ENCODE peak calls at places on chromosomes 12 and 14, in six cellular contexts. L, Q, A, I, G and B are unnamed samples.

GRCh38 chr12:69779928-69780327 is 41.3 kb downstream of the RAB3IP start:
- DNase-seq in L (peak; percentile 84), Q (peak; percentile 15), A (peak; percentile 79), I (peak; percentile 27), G (no peak), B (no peak)

GRCh38 chr12:69069479-69069878 is 136.5 kb upstream of the CPM start:
- DNase-seq in L (no peak), Q (no peak), A (no peak), I (no peak), G (no peak), B (no peak)

GRCh38 chr12:78095623-78096022 is 264.9 kb downstream of the NAV3 start:
- DNase-seq in L (no peak), Q (no peak), A (peak; percentile 48), I (no peak), G (no peak), B (no peak)

GRCh38 chr14:80906946-80907345 is 34.6 kb downstream of the CEP128 start:
- DNase-seq in L (no peak), Q (no peak), A (no peak), I (no peak), G (no peak), B (no peak)

GRCh38 chr14:93676416-93676958 is 111.8 kb downstream of the PRIMA1 start:
- DNase-seq in L (no peak), Q (no peak), A (no peak), I (no peak), G (no peak), B (no peak)

GRCh38 chr12:85564786-85565185 is 271.4 kb downstream of the RASSF9 start:
- DNase-seq in L (no peak), Q (no peak), A (no peak), I (no peak), G (no peak), B (no peak)

GRCh38 chr14:65469903-65470302 is 57.4 kb downstream of the FUT8 start:
- DNase-seq in L (peak; percentile 45), Q (no peak), A (no peak), I (no peak), G (no peak), B (no peak)

GRCh38 chr12:47022296-47022695 is 57.1 kb upstream of the PCED1B start:
- DNase-seq in L (no peak), Q (peak; percentile 83), A (peak; percentile 87), I (no peak), G (no peak), B (no peak)

GRCh38 chr14:99475179-99475578 is 5.5 kb downstream of the SETD3 start:
- DNase-seq in L (no peak), Q (no peak), A (no peak), I (no peak), G (no peak), B (no peak)

GRCh38 chr14:42214981-42215491 is 608.4 kb downstream of the LRFN5 start:
- DNase-seq in L (no peak), Q (peak; percentile 79), A (peak; percentile 94), I (no peak), G (no peak), B (no peak)

GRCh38 chr12:11677752-11678151 is 28.3 kb downstream of the ETV6 start:
- DNase-seq in L (no peak), Q (no peak), A (no peak), I (no peak), G (no peak), B (no peak)

GRCh38 chr12:76784600-76785051 is 20.7 kb downstream of the ZDHHC17 start:
- DNase-seq in L (no peak), Q (peak; percentile 85), A (peak; percentile 43), I (no peak), G (no peak), B (no peak)

GRCh38 chr14:105165134-105165704 is 3.4 kb downstream of the JAG2 start:
- DNase-seq in L (no peak), Q (no peak), A (no peak), I (no peak), G (no peak), B (peak; percentile 46)

GRCh38 chr14:32472512-32473472 is 143.7 kb downstream of the AKAP6 start:
- DNase-seq in L (no peak), Q (peak; percentile 74), A (peak; percentile 60), I (no peak), G (no peak), B (no peak)

GRCh38 chr14:98775892-98776291 is 496.1 kb downstream of the BCL11B start:
- DNase-seq in L (no peak), Q (no peak), A (no peak), I (no peak), G (no peak), B (no peak)

GRCh38 chr12:94560416-94561221 is 89.7 kb downstream of the TMCC3 start:
- DNase-seq in L (peak; percentile 95), Q (peak; percentile 77), A (peak; percentile 97), I (peak; percentile 35), G (peak; percentile 36), B (peak; percentile 64)

GRCh38 chr12:132719141-132719953 is 8.7 kb downstream of the PGAM5 start:
- DNase-seq in L (no peak), Q (no peak), A (peak; percentile 67), I (no peak), G (no peak), B (no peak)

GRCh38 chr12:27616356-27617150 is 79.7 kb upstream of the REP15 start:
- DNase-seq in L (no peak), Q (no peak), A (peak; percentile 54), I (no peak), G (no peak), B (no peak)

GRCh38 chr12:105477873-105478272 is 147.4 kb downstream of the C12orf75 start:
- DNase-seq in L (no peak), Q (no peak), A (no peak), I (no peak), G (no peak), B (no peak)

GRCh38 chr12:120586860-120587259 is 5.7 kb upstream of the POP5 start:
- DNase-seq in L (no peak), Q (no peak), A (no peak), I (no peak), G (no peak), B (no peak)
- H3K27ac ChIP-seq in L (no peak overlapping the region), Q (no peak overlapping the region), A (no peak overlapping the region), I (no peak overlapping the region), G (no peak overlapping the region), B (no peak overlapping the region)

GRCh38 chr12:1583421-1584078 is 10.8 kb downstream of the FBXL14 start:
- DNase-seq in L (peak; percentile 74), Q (peak; percentile 70), A (peak; percentile 83), I (peak; percentile 75), G (peak; percentile 77), B (peak; percentile 88)
- H3K9ac ChIP-seq in L (no peak overlapping the region), Q (no peak overlapping the region), A (no peak overlapping the region), I (no peak overlapping the region), G (no peak overlapping the region), B (no peak overlapping the region)

GRCh38 chr12:72261885-72262284 is 10.3 kb upstream of the TRHDE start:
- DNase-seq in L (no peak), Q (no peak), A (no peak), I (no peak), G (no peak), B (no peak)

GRCh38 chr12:72269491-72269890 is 2.7 kb upstream of the TRHDE start:
- DNase-seq in L (no peak), Q (no peak), A (peak; percentile 71), I (no peak), G (no peak), B (no peak)

GRCh38 chr12:72268386-72268785 is 3.8 kb upstream of the TRHDE start:
- DNase-seq in L (no peak), Q (no peak), A (no peak), I (no peak), G (no peak), B (no peak)

GRCh38 chr12:72267974-72268373 is 4.2 kb upstream of the TRHDE start:
- DNase-seq in L (no peak), Q (no peak), A (peak; percentile 52), I (no peak), G (no peak), B (no peak)

GRCh38 chr12:72264548-72265175 is 7.5 kb upstream of the TRHDE start:
- DNase-seq in L (no peak), Q (no peak), A (peak; percentile 62), I (no peak), G (no peak), B (no peak)
- TF ChIP-seq CTCF in L (peak; percentile 70), Q (peak; percentile 57), A (peak; percentile 77), I (peak; percentile 57), G (peak; percentile 28), B (no peak)

GRCh38 chr12:52156757-52157565 is 34.9 kb downstream of the KRT80 start:
- DNase-seq in L (peak; percentile 92), Q (no peak), A (peak; percentile 86), I (no peak), G (no peak), B (peak; percentile 85)

GRCh38 chr12:52152905-52153317 is 38.9 kb downstream of the KRT80 start:
- DNase-seq in L (no peak), Q (no peak), A (no peak), I (no peak), G (no peak), B (no peak)

GRCh38 chr12:52157566-52158150 is 34.2 kb downstream of the KRT80 start:
- DNase-seq in L (no peak), Q (no peak), A (no peak), I (no peak), G (no peak), B (no peak)

GRCh38 chr12:52155048-52155868 is 36.6 kb downstream of the KRT80 start:
- DNase-seq in L (peak; percentile 32), Q (no peak), A (peak; percentile 52), I (no peak), G (no peak), B (peak; percentile 46)

GRCh38 chr12:52156310-52156709 is 35.5 kb downstream of the KRT80 start:
- DNase-seq in L (no peak), Q (no peak), A (peak; percentile 37), I (no peak), G (no peak), B (no peak)
- H3K27ac ChIP-seq in L (no peak overlapping the region), Q (no peak overlapping the region), A (no peak overlapping the region), I (no peak overlapping the region), G (no peak overlapping the region), B (no peak overlapping the region)

GRCh38 chr12:54286042-54286931 is 5.8 kb downstream of the HNRNPA1 start:
- DNase-seq in L (no peak), Q (no peak), A (no peak), I (no peak), G (no peak), B (no peak)

GRCh38 chr12:54282949-54283593 is 2.5 kb downstream of the HNRNPA1 start:
- DNase-seq in L (no peak), Q (no peak), A (no peak), I (no peak), G (no peak), B (peak; percentile 51)

GRCh38 chr12:54287316-54288157 is 7.0 kb downstream of the HNRNPA1 start:
- DNase-seq in L (peak; percentile 48), Q (no peak), A (no peak), I (no peak), G (no peak), B (no peak)

GRCh38 chr12:54280401-54281260 is at the start of gene HNRNPA1:
- DNase-seq in L (peak; percentile 99), Q (peak; percentile 99), A (peak; percentile 99), I (peak; percentile 100), G (peak; percentile 100), B (peak; percentile 97)

GRCh38 chr12:54285150-54286041 is 4.9 kb downstream of the HNRNPA1 start:
- DNase-seq in L (no peak), Q (no peak), A (no peak), I (no peak), G (no peak), B (no peak)
- H3K9ac ChIP-seq in L (no peak overlapping the region), Q (peak overlapping the region; percentile 54), A (no peak overlapping the region), I (no peak overlapping the region), G (no peak overlapping the region), B (peak overlapping the region; percentile 21)

GRCh38 chr12:102876883-102877282 is 40.2 kb downstream of the PAH start:
- DNase-seq in L (peak; percentile 64), Q (no peak), A (no peak), I (peak; percentile 13), G (no peak), B (no peak)
- TF ChIP-seq CTCF in L (peak; percentile 65), Q (no peak), A (peak; percentile 40), I (peak; percentile 71), G (peak; percentile 16), B (no peak)